ENCODE peak calls at places on chromosome 14, in six cellular contexts. S is tibial nerve, H is A549, O is H54, K is lower leg skin, G is testis. I is an unnamed sample.

GRCh38 chr14:23483216-23483854 is 13.8 kb downstream of the NGDN start:
- DNase-seq in S (no peak), H (peak; percentile 40), O (peak; percentile 29), K (no peak), G (peak; percentile 28), I (no peak)

GRCh38 chr14:91418387-91419043 is 895 bp upstream of the CCDC88C start:
- DNase-seq in S (peak; percentile 77), H (peak; percentile 68), O (peak; percentile 68), K (peak; percentile 51), G (peak; percentile 83), I (peak; percentile 79)

GRCh38 chr14:53047302-53047701 is 96.5 kb upstream of the FERMT2 start:
- DNase-seq in S (no peak), H (no peak), O (no peak), K (no peak), G (no peak), I (no peak)

GRCh38 chr14:22597771-22598098 is 365 bp upstream of the ABHD4 start:
- DNase-seq in S (no peak), H (no peak), O (no peak), K (no peak), G (no peak), I (no peak)

GRCh38 chr14:103508930-103509329 is 13.7 kb downstream of the CKB start:
- DNase-seq in S (no peak), H (no peak), O (no peak), K (no peak), G (peak; percentile 60), I (no peak)

GRCh38 chr14:96275182-96276112 is 19.4 kb downstream of the BDKRB1 start:
- DNase-seq in S (peak; percentile 68), H (peak; percentile 67), O (peak; percentile 48), K (peak; percentile 49), G (peak; percentile 85), I (peak; percentile 75)

GRCh38 chr14:71225108-71225507 is 317.8 kb downstream of the PCNX1 start:
- DNase-seq in S (no peak), H (no peak), O (no peak), K (no peak), G (no peak), I (no peak)

GRCh38 chr14:32203928-32204357 is 874 bp upstream of the RNU6-8 start:
- DNase-seq in S (no peak), H (peak; percentile 21), O (no peak), K (no peak), G (peak; percentile 54), I (no peak)

GRCh38 chr14:55707365-55707804 is 127.4 kb downstream of the KTN1 start:
- DNase-seq in S (peak; percentile 17), H (peak; percentile 61), O (no peak), K (no peak), G (no peak), I (no peak)

GRCh38 chr14:22776215-22776614 is 9.7 kb downstream of the OXA1L start:
- DNase-seq in S (no peak), H (no peak), O (no peak), K (no peak), G (no peak), I (no peak)

GRCh38 chr14:68249534-68250517 is 430.2 kb downstream of the RAD51B start:
- DNase-seq in S (no peak), H (peak; percentile 72), O (no peak), K (no peak), G (no peak), I (no peak)

GRCh38 chr14:90319173-90319572 is 12.6 kb downstream of the NRDE2 start:
- DNase-seq in S (no peak), H (no peak), O (no peak), K (no peak), G (no peak), I (no peak)

GRCh38 chr14:101126376-101127130 is 223.0 kb upstream of the RTL1 start:
- DNase-seq in S (no peak), H (no peak), O (no peak), K (no peak), G (no peak), I (peak; percentile 17)

GRCh38 chr14:95222151-95222631 is 64.9 kb upstream of the DICER1 start:
- DNase-seq in S (peak; percentile 66), H (no peak), O (peak; percentile 15), K (no peak), G (no peak), I (no peak)

GRCh38 chr14:42391146-42391821 is 784.6 kb downstream of the LRFN5 start:
- DNase-seq in S (no peak), H (no peak), O (no peak), K (no peak), G (no peak), I (no peak)

GRCh38 chr14:103067231-103067954 is 10.0 kb upstream of the CDC42BPB start:
- DNase-seq in S (peak; percentile 37), H (peak; percentile 79), O (no peak), K (no peak), G (no peak), I (no peak)

GRCh38 chr14:74951443-74952194 is 3.8 kb downstream of the PGF start:
- DNase-seq in S (no peak), H (no peak), O (no peak), K (no peak), G (no peak), I (no peak)

DNA sequence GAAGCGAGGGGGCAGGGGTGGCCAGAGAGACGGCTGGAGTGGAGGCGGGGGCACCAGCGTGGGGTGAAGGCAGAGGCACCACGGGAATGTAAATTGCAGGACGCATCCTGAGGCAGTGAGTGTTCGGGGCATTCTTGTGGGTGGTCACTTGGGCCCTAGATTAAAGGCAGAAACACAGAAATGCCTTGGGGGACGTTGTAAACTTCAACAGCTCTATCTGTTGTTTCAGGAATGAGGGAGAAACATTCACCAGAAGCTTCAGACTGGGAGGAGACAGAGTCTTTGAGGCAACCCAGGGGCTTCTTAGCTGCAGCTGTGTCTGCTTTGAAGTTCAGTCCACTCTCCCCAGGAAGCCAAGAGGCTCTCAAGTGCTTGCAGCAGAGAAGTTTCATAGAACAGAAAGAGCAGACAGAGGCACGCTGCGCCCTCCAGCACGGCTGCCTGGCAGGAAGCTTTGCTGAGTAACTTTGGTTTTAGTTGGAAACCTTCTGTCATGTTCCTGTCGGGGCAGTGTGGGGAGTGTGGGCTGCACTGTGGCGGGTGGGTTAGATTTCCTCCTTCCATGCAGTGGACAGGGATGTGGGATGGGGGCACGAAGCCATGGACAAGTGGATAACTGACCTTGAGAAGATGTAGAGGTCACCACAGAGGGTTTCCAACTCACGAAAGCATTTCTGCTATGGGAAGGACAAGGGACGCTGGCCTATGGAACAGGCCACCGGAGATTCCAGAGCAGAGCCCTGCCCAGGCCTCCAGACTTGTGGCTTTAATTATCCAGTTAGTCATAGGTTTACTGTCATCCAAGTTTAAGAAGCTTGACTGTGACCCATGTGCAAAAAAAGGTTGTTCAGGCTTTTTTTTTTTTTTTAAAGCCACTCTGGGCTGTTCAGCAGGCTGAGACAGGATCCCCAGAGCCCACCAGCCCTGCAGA is 107.6 kb downstream of the ARF6 start:
- DNase-seq in S (peak; percentile 42), H (peak; percentile 50), O (no peak), K (peak; percentile 72), G (peak; percentile 68), I (peak; percentile 56)
- TF ChIP-seq POLR2A in S (no peak), H (peak; percentile 9), O (no peak), K (no peak), G (no peak), I (no peak)

GRCh38 chr14:34711808-34712712 is 2.3 kb downstream of the CFL2 start:
- DNase-seq in S (no peak), H (no peak), O (no peak), K (no peak), G (no peak), I (no peak)

GRCh38 chr14:34713122-34713680 is 1.2 kb downstream of the CFL2 start:
- DNase-seq in S (no peak), H (no peak), O (no peak), K (no peak), G (no peak), I (no peak)

GRCh38 chr14:34715108-34715863 is 893 bp upstream of the CFL2 start:
- DNase-seq in S (no peak), H (no peak), O (no peak), K (no peak), G (no peak), I (no peak)

GRCh38 chr14:34713681-34714319 is 593 bp downstream of the CFL2 start:
- DNase-seq in S (peak; percentile 51), H (peak; percentile 51), O (no peak), K (peak; percentile 22), G (peak; percentile 64), I (peak; percentile 27)

GRCh38 chr14:34714320-34715107 is at the start of gene CFL2:
- DNase-seq in S (peak; percentile 59), H (peak; percentile 73), O (peak; percentile 88), K (peak; percentile 51), G (peak; percentile 90), I (peak; percentile 79)
- TF ChIP-seq POLR2A in S (peak; percentile 79), H (peak; percentile 66), O (peak; percentile 66), K (peak; percentile 22), G (peak; percentile 5), I (no peak)

DNA sequence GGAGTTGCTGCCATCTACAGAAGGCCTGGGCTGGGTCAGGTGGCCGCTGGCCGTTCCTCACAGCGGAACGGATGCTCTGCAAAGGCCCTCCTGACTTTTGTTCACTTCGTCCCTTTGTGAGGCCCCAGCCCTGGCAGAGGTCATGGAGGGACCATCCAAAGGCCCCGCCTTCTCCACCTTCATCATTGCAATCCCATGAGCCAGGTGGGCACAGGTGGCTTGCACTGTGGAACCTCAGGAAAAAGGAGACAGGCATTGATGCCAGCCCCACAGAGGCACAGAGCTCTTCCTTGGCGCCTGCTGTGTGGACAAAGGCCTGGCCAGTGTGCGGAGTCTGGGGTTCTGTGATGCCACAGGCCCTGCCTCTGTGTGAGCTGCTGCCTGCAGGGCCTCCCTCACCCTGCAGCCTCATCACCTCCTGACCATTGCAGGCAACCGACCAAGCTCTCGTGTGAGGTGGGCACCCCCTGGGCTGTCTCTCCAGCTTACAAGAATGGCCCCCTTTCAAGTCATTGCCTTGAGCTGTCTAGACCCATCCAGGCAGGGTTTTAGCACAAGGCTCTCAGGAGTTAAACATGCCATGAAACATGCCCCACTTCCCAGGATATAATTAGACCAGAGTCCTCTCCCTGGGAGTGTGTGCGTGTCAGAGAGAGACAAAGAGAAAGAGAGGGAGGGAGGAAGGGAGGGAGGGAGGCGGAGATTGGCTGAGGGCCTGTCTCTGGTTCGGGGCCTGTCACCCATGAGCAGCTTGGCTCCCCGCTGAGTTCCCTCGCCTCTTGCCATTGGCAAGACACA is 19.3 kb downstream of the NFKBIA start:
- DNase-seq in S (peak; percentile 65), H (peak; percentile 89), O (peak; percentile 45), K (peak; percentile 82), G (peak; percentile 85), I (peak; percentile 63)
- TF ChIP-seq POLR2A in S (no peak), H (no peak), O (no peak), K (no peak), G (no peak), I (no peak)

DNA sequence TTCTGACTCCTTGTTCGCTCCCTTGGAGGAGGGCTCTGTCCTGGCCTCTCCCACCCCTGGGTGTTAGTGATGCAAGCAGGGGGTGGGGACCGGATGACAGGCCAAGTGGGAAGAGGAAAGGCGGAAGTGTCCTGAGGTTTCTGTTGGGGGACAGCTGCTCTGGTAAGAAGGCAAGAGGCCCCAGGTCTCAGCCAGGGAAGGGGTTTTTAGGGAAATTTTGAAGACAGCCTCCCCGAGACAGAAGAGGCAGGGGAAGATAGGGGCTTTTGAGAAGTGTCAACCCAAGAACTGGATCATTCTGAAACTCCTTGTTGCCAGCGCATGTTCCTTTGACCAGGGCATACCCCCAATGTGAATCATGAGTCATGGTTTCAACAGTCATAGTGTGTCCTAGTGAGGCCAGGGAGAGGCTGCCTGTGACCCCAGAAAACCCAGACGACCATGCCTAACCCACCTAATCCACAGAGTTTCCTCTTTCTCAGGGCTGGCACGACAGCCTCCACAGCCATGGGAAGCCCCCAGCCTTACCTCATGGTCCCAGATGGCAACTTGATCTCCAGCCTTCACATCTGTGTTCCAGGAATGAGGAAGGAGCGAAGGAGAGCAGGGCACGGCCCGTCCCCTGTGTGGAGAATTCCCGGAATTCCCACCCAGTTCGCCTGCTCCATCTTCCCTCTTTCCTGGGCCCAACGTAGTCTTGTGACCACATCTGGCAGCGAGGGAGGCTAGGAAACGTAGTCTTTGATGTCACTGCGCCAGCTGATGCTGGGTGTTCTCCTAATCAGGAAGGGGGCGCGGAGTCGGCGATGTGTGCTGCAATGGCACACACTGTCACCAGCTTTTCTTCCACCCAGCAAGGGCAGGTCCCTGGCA is 4.9 kb upstream of the GPR132 start:
- DNase-seq in S (peak; percentile 47), H (no peak), O (no peak), K (no peak), G (no peak), I (no peak)
- TF ChIP-seq POLR2A in S (no peak), H (no peak), O (no peak), K (no peak), G (no peak), I (no peak)

I was measured in stomach.